ENCODE peak calls at places on chromosomes 6 and 20, in nine cellular contexts. N is pancreas, B is aorta, W is keratinocyte, Z is Peyer's patch, K is adrenal gland, O is ascending aorta, G is fibroblast of lung, V is endodermal cell. X is an unnamed sample. For H3K4me1, the result is how much of the 10 kb centered on the place peaks cover.

GRCh38 chr6:70277480-70277879 is 25.4 kb downstream of the COL9A1 start:
- DNase-seq in N (no peak), B (no peak), W (no peak), Z (no peak), K (no peak), O (no peak), G (peak), V (no peak), X (no peak)

GRCh38 chr6:45504947-45505346 is 127.2 kb upstream of the SUPT3H start:
- DNase-seq in N (no peak), B (no peak), W (no peak), Z (no peak), K (peak), O (no peak), G (peak), V (peak), X (peak)

GRCh38 chr6:116557863-116558262 is 4.3 kb downstream of the CALHM4 start:
- DNase-seq in N (no peak), B (no peak), W (peak), Z (no peak), K (peak), O (no peak), G (peak), V (no peak), X (no peak)

GRCh38 chr6:91509711-91510110 is 922.8 kb upstream of the MAP3K7 start:
- DNase-seq in N (no peak), B (no peak), W (no peak), Z (no peak), K (no peak), O (no peak), G (no peak), V (no peak), X (no peak)

GRCh38 chr20:47452736-47453161 is 48.9 kb upstream of the NCOA3 start:
- DNase-seq in N (no peak), B (no peak), W (no peak), Z (no peak), K (no peak), O (no peak), G (no peak), V (no peak), X (no peak)

GRCh38 chr6:109184638-109185037 is 89.3 kb downstream of the CEP57L1 start:
- DNase-seq in N (no peak), B (no peak), W (no peak), Z (no peak), K (no peak), O (no peak), G (no peak), V (no peak), X (no peak)

GRCh38 chr6:151763303-151763702 is 44.2 kb upstream of the ESR1 start:
- DNase-seq in N (no peak), B (no peak), W (peak), Z (no peak), K (peak), O (no peak), G (peak), V (no peak), X (peak)

GRCh38 chr6:169978615-169979161 is 227.3 kb downstream of the ERMARD start:
- DNase-seq in N (peak), B (peak), W (peak), Z (peak), K (no peak), O (peak), G (no peak), V (no peak), X (no peak)

GRCh38 chr6:129402244-129402643 is 307.7 kb downstream of the ARHGAP18 start:
- DNase-seq in N (no peak), B (no peak), W (no peak), Z (no peak), K (peak), O (no peak), G (peak), V (no peak), X (no peak)

GRCh38 chr20:2289475-2289874 is 6.3 kb upstream of the TGM3 start:
- DNase-seq in N (no peak), B (no peak), W (no peak), Z (no peak), K (peak), O (no peak), G (no peak), V (peak), X (no peak)

GRCh38 chr6:42363906-42364859 is 87.5 kb downstream of the TRERF1 start:
- DNase-seq in N (no peak), B (no peak), W (no peak), Z (no peak), K (peak), O (no peak), G (no peak), V (no peak), X (no peak)
- H3K4me1 ChIP-seq in N (under half), B (under half), W (under half), Z (under half), K (under half), O (under half), G (under half), V (under half), X (under half)

DNA sequence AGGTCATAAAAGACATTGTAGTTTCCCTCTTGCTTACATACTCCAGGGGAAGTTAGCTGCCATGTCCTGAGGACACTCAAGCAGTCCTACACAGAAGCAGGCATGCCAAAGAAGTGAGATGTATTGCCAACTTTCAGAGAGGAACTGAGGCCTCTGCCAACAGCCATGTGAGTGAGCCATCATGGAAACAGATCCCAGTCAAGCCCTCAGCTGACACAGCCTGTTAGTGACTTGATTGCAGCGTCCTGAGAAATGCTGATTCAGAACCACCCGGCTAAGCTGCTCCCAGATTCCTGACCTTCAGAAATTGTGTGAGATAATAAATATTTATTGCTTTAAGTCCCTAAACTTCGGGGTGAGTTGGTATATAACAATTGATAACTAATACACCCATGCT is 38.1 kb downstream of the GSTA2 start:
- DNase-seq in N (no peak), B (peak), W (no peak), Z (peak), K (peak), O (no peak), G (no peak), V (no peak), X (no peak)
- H3K4me3 ChIP-seq in N (no peak), B (no peak), W (no peak), Z (no peak), K (no peak), O (no peak), G (no peak), V (no peak), X (no peak)

GRCh38 chr6:43999628-44000027 is 127.6 kb downstream of the MRPL14 start:
- DNase-seq in N (no peak), B (no peak), W (no peak), Z (no peak), K (no peak), O (no peak), G (no peak), V (no peak), X (no peak)
- H3K27ac ChIP-seq in N (no peak), B (no peak), W (no peak), Z (no peak), K (no peak), O (no peak), G (no peak), V (no peak), X (no peak)

DNA sequence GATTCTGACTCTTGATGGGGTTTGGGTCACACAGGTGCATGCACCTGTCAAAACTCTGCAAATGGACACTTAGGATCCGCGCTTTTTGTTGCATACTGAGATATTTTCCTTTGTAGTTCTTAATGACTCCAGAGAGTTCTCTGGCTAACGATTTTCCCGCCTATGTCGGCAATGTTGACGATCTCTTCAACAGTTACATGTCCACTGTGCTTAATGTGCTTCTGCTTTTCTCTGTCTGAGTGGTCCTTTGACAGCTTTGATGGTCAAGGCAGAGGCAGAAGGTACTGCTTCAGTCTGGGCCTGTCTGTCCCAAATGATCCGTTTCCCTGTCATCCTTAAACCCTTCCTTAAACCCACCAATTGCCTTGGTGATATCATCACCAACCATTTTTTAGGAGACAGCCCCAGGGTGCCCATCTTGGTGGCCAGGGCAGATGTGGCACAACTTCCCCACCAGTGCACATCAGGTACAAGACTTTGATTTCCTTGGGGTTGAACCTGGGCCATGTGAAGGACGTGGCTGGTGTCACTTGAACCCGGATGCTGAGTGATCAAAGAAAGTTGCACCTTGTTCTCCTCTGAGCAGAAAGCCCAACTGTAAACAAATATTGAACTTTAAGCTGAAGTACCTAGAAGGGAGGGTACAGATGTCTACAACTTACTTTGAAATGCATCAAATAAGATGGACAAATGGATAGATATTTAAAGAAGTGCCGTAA is 10.7 kb upstream of the BPIFB1 start:
- DNase-seq in N (no peak), B (no peak), W (no peak), Z (no peak), K (no peak), O (no peak), G (no peak), V (peak), X (no peak)
- H3K4me1 ChIP-seq in N (under half), B (under half), W (under half), Z (under half), K (under half), O (under half), G (under half), V (under half), X (under half)

GRCh38 chr6:33273924-33274902 is 2.3 kb downstream of the RPS18 start:
- DNase-seq in N (no peak), B (peak), W (no peak), Z (no peak), K (no peak), O (no peak), G (no peak), V (no peak), X (no peak)
- H3K4me3 ChIP-seq in N (no peak), B (no peak), W (peak), Z (no peak), K (no peak), O (no peak), G (peak), V (peak), X (peak)

GRCh38 chr6:89952696-89953095 is 58.4 kb downstream of the GJA10 start:
- DNase-seq in N (no peak), B (no peak), W (peak), Z (peak), K (no peak), O (no peak), G (peak), V (no peak), X (peak)
- H3K27ac ChIP-seq in N (no peak), B (no peak), W (peak), Z (peak), K (no peak), O (no peak), G (no peak), V (no peak), X (peak)

X was measured in SJCRH30.